ENCODE peak calls at places on chromosomes 5 and 9, in four cellular contexts. A, M, C and E are unnamed samples.

GRCh38 chr9:21616082-21616778 is 134.1 kb upstream of the IFNE start:
- DNase-seq in C (no peak), A (no peak), M (no peak), E (no peak)

GRCh38 chr5:136457390-136458094 is 92.2 kb upstream of the TRPC7 start:
- DNase-seq in A (no peak), C (no peak), M (no peak), E (no peak)

GRCh38 chr9:100186356-100186755 is 87.3 kb downstream of the INVS start:
- DNase-seq in A (no peak), M (no peak), C (no peak), E (no peak)

GRCh38 chr5:178589180-178590140 is 733 bp downstream of the COL23A1 start:
- DNase-seq in M (peak), C (no peak), A (no peak), E (peak)

GRCh38 chr5:37272564-37272963 is 23.4 kb upstream of the CPLANE1 start:
- DNase-seq in M (peak), C (no peak), A (no peak), E (peak)

GRCh38 chr5:95081500-95082355 is 203.2 kb downstream of the MCTP1 start:
- DNase-seq in C (peak), A (peak), M (no peak), E (no peak)

GRCh38 chr5:170233358-170233892 is 640 bp downstream of the C5orf58 start:
- DNase-seq in C (no peak), M (no peak), A (no peak), E (no peak)

GRCh38 chr9:84575705-84576104 is 93.8 kb upstream of the NTRK2 start:
- DNase-seq in A (no peak), C (no peak), M (no peak), E (no peak)

GRCh38 chr9:128833696-128834095 is 4.1 kb upstream of the SPOUT1 start:
- DNase-seq in C (no peak), A (no peak), M (peak), E (no peak)

GRCh38 chr5:171420429-171421231 is 1.2 kb downstream of the FGF18 start:
- DNase-seq in M (no peak), C (no peak), A (no peak), E (peak)

GRCh38 chr9:93390953-93391515 is 60.5 kb upstream of the FAM120A start:
- DNase-seq in C (no peak), M (no peak), A (no peak), E (no peak)

GRCh38 chr5:149304195-149305072 is 32.8 kb downstream of the AFAP1L1 start:
- DNase-seq in A (no peak), M (no peak), C (no peak), E (no peak)

GRCh38 chr9:5449521-5450359 is 602 bp upstream of the CD274 start:
- DNase-seq in C (no peak), A (no peak), M (no peak), E (no peak)

GRCh38 chr5:136120529-136120928 is 12.1 kb upstream of the SMAD5 start:
- DNase-seq in A (no peak), M (no peak), C (peak), E (no peak)

GRCh38 chr9:135076876-135077430 is 10.5 kb upstream of the OLFM1 start:
- DNase-seq in A (no peak), M (no peak), C (no peak), E (no peak)

GRCh38 chr5:159897786-159898393 is 18.4 kb upstream of the ADRA1B start:
- DNase-seq in C (no peak), M (no peak), A (no peak), E (no peak)

GRCh38 chr9:13804532-13804931 is 509.4 kb downstream of the NFIB start:
- DNase-seq in M (no peak), A (no peak), C (no peak), E (no peak)

GRCh38 chr5:150530992-150531588 is 23.2 kb downstream of the NDST1 start:
- DNase-seq in C (no peak), A (no peak), M (no peak), E (no peak)

GRCh38 chr9:133147412-133148271 is 16.1 kb downstream of the GBGT1 start:
- DNase-seq in M (peak), C (peak), A (no peak), E (peak)

GRCh38 chr9:134204991-134205578 is 40.7 kb upstream of the RNU6ATAC start:
- DNase-seq in C (peak), M (no peak), A (no peak), E (no peak)

GRCh38 chr5:153711755-153712154 is 221.3 kb downstream of the GRIA1 start:
- DNase-seq in A (no peak), C (no peak), M (no peak), E (no peak)

GRCh38 chr9:92141144-92142129 is 26.2 kb upstream of the SPTLC1 start:
- DNase-seq in C (no peak), A (no peak), M (peak), E (peak)

GRCh38 chr5:132790201-132790870 is 13.3 kb upstream of the SEPTIN8 start:
- DNase-seq in A (no peak), C (no peak), M (no peak), E (no peak)
- TF ChIP-seq CREM in A (no peak), C (no peak), M (no peak), E (no peak)

GRCh38 chr9:19154135-19154612 is 26.9 kb upstream of the PLIN2 start:
- DNase-seq in C (peak), A (no peak), M (peak), E (no peak)
- TF ChIP-seq CREM in C (no peak), A (peak), M (peak), E (no peak)

GRCh38 chr5:61823796-61824195 is 482.2 kb upstream of the KIF2A start:
- DNase-seq in M (no peak), C (no peak), A (no peak), E (no peak)
- TF ChIP-seq CREM in M (no peak), C (no peak), A (no peak), E (no peak)

DNA sequence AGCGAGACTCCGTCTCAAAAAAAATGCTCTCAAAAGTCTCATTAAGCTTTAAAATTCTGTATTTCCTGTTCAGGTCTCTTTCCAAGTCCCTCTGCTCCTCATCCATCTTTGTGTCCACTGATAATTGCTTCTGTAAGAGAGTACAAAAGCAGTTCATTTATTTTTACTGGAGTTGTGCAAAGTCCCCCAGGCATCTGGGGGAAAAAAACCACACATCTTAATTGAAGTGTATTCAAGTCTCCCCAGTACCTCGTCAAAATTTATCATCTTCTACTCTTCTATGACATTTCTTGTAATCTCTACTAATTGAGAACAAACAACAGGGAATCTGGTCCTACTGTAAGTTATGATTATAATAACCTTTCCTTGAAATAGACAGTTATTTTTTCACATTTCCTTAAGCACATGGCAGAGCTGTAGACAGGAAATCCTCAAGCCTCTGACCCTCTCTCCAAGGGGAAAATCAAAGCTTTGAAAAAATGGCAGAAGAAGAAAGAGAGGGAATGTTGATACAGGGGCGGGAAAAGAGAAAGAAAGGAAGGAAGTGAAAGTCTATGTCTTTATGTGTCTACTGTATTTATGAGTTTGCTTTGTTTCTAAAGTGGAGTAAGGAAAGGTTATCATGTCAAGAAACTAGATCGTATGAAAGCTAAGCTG is 51.5 kb downstream of the RAI14 start:
- DNase-seq in A (no peak), M (no peak), C (no peak), E (no peak)
- TF ChIP-seq CREM in A (no peak), M (no peak), C (no peak), E (no peak)

DNA sequence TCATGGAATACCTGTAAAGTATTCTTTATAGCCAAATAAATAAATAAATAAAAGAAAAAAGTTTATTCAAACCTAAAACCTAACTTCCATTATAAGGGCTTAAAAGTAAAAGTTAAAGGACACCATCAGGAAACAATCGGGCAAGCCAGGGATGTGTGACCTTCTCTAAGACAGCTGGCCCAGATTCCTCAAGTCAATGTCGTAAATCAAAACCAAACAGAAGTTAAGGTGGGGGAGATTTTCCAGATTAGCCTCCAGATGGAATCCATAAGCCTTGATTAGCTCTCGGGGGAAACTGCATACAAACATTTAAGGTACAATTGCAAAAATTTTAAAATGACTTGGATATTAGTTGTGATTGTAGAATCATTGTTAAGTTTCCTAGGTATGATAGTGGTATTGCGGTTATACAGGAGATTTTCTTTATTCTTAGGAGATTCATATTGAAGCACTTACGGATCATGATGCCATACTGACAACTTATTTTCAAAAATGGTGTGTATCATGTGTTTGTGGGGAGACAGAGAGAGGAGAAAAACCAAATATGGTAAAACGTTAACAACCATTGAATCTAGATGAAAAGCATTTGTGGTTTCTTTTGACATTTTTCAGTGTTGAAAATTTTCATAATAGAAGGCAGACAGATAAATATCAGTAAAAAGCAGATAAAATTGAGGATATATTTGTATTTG is 21.5 kb upstream of the MGAT1 start:
- DNase-seq in C (no peak), A (no peak), M (no peak), E (no peak)
- TF ChIP-seq CREM in C (no peak), A (no peak), M (no peak), E (no peak)

GRCh38 chr5:96336351-96336985 is 96.6 kb downstream of the PCSK1 start:
- DNase-seq in A (no peak), M (peak), C (peak), E (peak)
- TF ChIP-seq CREM in A (no peak), M (peak), C (no peak), E (no peak)

GRCh38 chr5:115820846-115821245 is 4.4 kb upstream of the CDO1 start:
- DNase-seq in C (no peak), M (no peak), A (no peak), E (no peak)
- TF ChIP-seq CREM in C (no peak), M (no peak), A (no peak), E (no peak)

GRCh38 chr5:33297760-33298216 is 143.0 kb upstream of the TARS1 start:
- DNase-seq in A (no peak), C (no peak), M (peak), E (peak)
- TF ChIP-seq CREM in A (no peak), C (no peak), M (peak), E (no peak)

GRCh38 chr5:53594419-53594818 is 34.0 kb downstream of the NDUFS4 start:
- DNase-seq in C (no peak), M (no peak), A (no peak), E (no peak)

GRCh38 chr5:53590759-53591158 is 30.3 kb downstream of the NDUFS4 start:
- DNase-seq in M (no peak), C (no peak), A (no peak), E (no peak)
- TF ChIP-seq CREM in M (no peak), C (no peak), A (no peak), E (no peak)

GRCh38 chr9:132125361-132125760 is 36.5 kb upstream of the NTNG2 start:
- DNase-seq in C (no peak), A (no peak), M (no peak), E (peak)
- TF ChIP-seq CREM in C (no peak), A (no peak), M (no peak), E (no peak)